ENCODE peak calls at places on chromosomes 3 and 15, in seven cellular contexts. U, P, B, L, N, T and W are unnamed samples.

GRCh38 chr15:61480295-61480694 is 251.2 kb upstream of the RORA start:
- DNase-seq in U (no peak), P (no peak), B (no peak), L (no peak), N (no peak), T (no peak), W (no peak)

GRCh38 chr15:58518626-58519025 is 86.8 kb downstream of the LIPC start:
- DNase-seq in U (no peak), P (no peak), B (no peak), L (no peak), N (no peak), T (no peak), W (no peak)

GRCh38 chr3:8506611-8507061 is 5.0 kb downstream of the LMCD1 start:
- DNase-seq in U (no peak), P (no peak), B (no peak), L (peak), N (peak), T (peak), W (no peak)

GRCh38 chr3:20104167-20104661 is 64.0 kb downstream of the KAT2B start:
- DNase-seq in U (no peak), P (peak), B (no peak), L (no peak), N (no peak), T (no peak), W (no peak)

GRCh38 chr3:128338536-128339400 is 127.9 kb downstream of the DNAJB8 start:
- DNase-seq in U (peak), P (no peak), B (no peak), L (no peak), N (no peak), T (no peak), W (no peak)

GRCh38 chr3:180870008-180870733 is 42.3 kb upstream of the FXR1 start:
- DNase-seq in U (peak), P (peak), B (peak), L (no peak), N (peak), T (no peak), W (peak)

GRCh38 chr3:10373686-10374261 is 52.9 kb upstream of the SEC13 start:
- DNase-seq in U (no peak), P (no peak), B (no peak), L (peak), N (no peak), T (peak), W (no peak)

GRCh38 chr3:134315286-134316106 is 58.8 kb downstream of the AMOTL2 start:
- DNase-seq in U (peak), P (peak), B (peak), L (peak), N (peak), T (no peak), W (peak)

GRCh38 chr15:55256281-55257013 is 33.2 kb downstream of the RAB27A start:
- DNase-seq in U (no peak), P (no peak), B (no peak), L (peak), N (no peak), T (no peak), W (no peak)

GRCh38 chr3:73535935-73536334 is 88.8 kb downstream of the PDZRN3 start:
- DNase-seq in U (no peak), P (no peak), B (no peak), L (no peak), N (no peak), T (no peak), W (no peak)

GRCh38 chr15:84761534-84762190 is 13.3 kb downstream of the ZNF592 start:
- DNase-seq in U (no peak), P (no peak), B (no peak), L (peak), N (peak), T (no peak), W (no peak)

GRCh38 chr3:126083511-126083912 is 412 bp downstream of the SLC41A3 start:
- DNase-seq in U (no peak), P (peak), B (no peak), L (peak), N (peak), T (peak), W (no peak)

GRCh38 chr15:70190296-70190695 is 92.6 kb upstream of the TLE3 start:
- DNase-seq in U (peak), P (no peak), B (no peak), L (no peak), N (no peak), T (no peak), W (no peak)

GRCh38 chr3:9448643-9449042 is 51.2 kb downstream of the SETD5 start:
- DNase-seq in U (no peak), P (no peak), B (no peak), L (peak), N (no peak), T (no peak), W (no peak)

GRCh38 chr15:99410477-99410876 is 155.3 kb upstream of the MEF2A start:
- DNase-seq in U (no peak), P (no peak), B (no peak), L (no peak), N (no peak), T (no peak), W (no peak)

GRCh38 chr3:119304201-119304713 is 10.1 kb downstream of the ARHGAP31 start:
- DNase-seq in U (no peak), P (no peak), B (no peak), L (peak), N (no peak), T (peak), W (no peak)

GRCh38 chr15:39127151-39127815 is 453.6 kb upstream of the THBS1 start:
- DNase-seq in U (no peak), P (no peak), B (no peak), L (no peak), N (peak), T (no peak), W (no peak)

GRCh38 chr3:29324180-29324651 is 43.3 kb downstream of the RBMS3 start:
- DNase-seq in U (peak), P (peak), B (peak), L (peak), N (peak), T (no peak), W (peak)

GRCh38 chr3:151794080-151794479 is 19.8 kb upstream of the AADAC start:
- DNase-seq in U (no peak), P (no peak), B (no peak), L (no peak), N (peak), T (no peak), W (no peak)

GRCh38 chr15:77228831-77229230 is 157.9 kb upstream of the TSPAN3 start:
- DNase-seq in U (no peak), P (no peak), B (no peak), L (no peak), N (no peak), T (no peak), W (no peak)

GRCh38 chr3:159766563-159767185 is 222.0 kb upstream of the IL12A start:
- DNase-seq in U (no peak), P (no peak), B (no peak), L (peak), N (peak), T (peak), W (no peak)

GRCh38 chr3:17740703-17741102 is 1.7 kb downstream of the TBC1D5 start:
- DNase-seq in U (no peak), P (no peak), B (no peak), L (peak), N (peak), T (peak), W (no peak)

GRCh38 chr15:96349034-96349932 is 18.8 kb downstream of the NR2F2 start:
- DNase-seq in U (no peak), P (no peak), B (no peak), L (no peak), N (peak), T (no peak), W (no peak)

GRCh38 chr3:52769786-52770445 is 824 bp downstream of the NEK4 start:
- DNase-seq in U (no peak), P (no peak), B (no peak), L (no peak), N (no peak), T (no peak), W (no peak)

GRCh38 chr3:141015486-141015885 is 35.7 kb upstream of the SPSB4 start:
- DNase-seq in U (no peak), P (no peak), B (no peak), L (no peak), N (no peak), T (no peak), W (no peak)

GRCh38 chr15:65189102-65189740 is 4.1 kb upstream of the CLPX start:
- DNase-seq in U (peak), P (no peak), B (no peak), L (peak), N (peak), T (no peak), W (no peak)

GRCh38 chr15:29141206-29141907 is 128.3 kb downstream of the NSMCE3 start:
- DNase-seq in U (no peak), P (no peak), B (no peak), L (no peak), N (no peak), T (no peak), W (peak)

GRCh38 chr3:23804441-23805227 is 1.1 kb upstream of the UBE2E1 start:
- DNase-seq in U (no peak), P (peak), B (no peak), L (no peak), N (no peak), T (no peak), W (no peak)

GRCh38 chr3:73364517-73364916 is 260.2 kb downstream of the PDZRN3 start:
- DNase-seq in U (no peak), P (no peak), B (peak), L (no peak), N (no peak), T (no peak), W (no peak)

GRCh38 chr15:77493324-77493907 is 72.7 kb downstream of the HMG20A start:
- DNase-seq in U (no peak), P (no peak), B (no peak), L (peak), N (peak), T (no peak), W (no peak)

GRCh38 chr15:29098652-29099051 is 171.0 kb downstream of the NSMCE3 start:
- DNase-seq in U (peak), P (no peak), B (no peak), L (no peak), N (no peak), T (no peak), W (no peak)

GRCh38 chr15:100544290-100544945 is 15.7 kb upstream of the CERS3 start:
- DNase-seq in U (no peak), P (no peak), B (no peak), L (no peak), N (no peak), T (no peak), W (no peak)

GRCh38 chr15:41621200-41622193 is 38.7 kb upstream of the MGA start:
- DNase-seq in U (peak), P (peak), B (peak), L (peak), N (peak), T (peak), W (peak)

GRCh38 chr15:70156781-70157261 is 59.1 kb upstream of the TLE3 start:
- DNase-seq in U (peak), P (no peak), B (peak), L (peak), N (peak), T (peak), W (no peak)

GRCh38 chr3:129897026-129897425 is 3.5 kb upstream of the TMCC1 start:
- DNase-seq in U (no peak), P (no peak), B (no peak), L (no peak), N (no peak), T (no peak), W (no peak)

GRCh38 chr3:45486136-45486535 is 97.8 kb downstream of the LARS2 start:
- DNase-seq in U (no peak), P (no peak), B (no peak), L (peak), N (no peak), T (no peak), W (no peak)

GRCh38 chr3:127339943-127340861 is 52.4 kb upstream of the PRR20G start:
- DNase-seq in U (no peak), P (no peak), B (no peak), L (no peak), N (no peak), T (no peak), W (no peak)

GRCh38 chr15:82862886-82863285 is 53.5 kb downstream of the WHAMM start:
- DNase-seq in U (no peak), P (no peak), B (no peak), L (no peak), N (no peak), T (no peak), W (peak)

GRCh38 chr3:187927565-187927964 is 182.3 kb upstream of the BCL6 start:
- DNase-seq in U (no peak), P (no peak), B (no peak), L (no peak), N (no peak), T (no peak), W (no peak)

DNA sequence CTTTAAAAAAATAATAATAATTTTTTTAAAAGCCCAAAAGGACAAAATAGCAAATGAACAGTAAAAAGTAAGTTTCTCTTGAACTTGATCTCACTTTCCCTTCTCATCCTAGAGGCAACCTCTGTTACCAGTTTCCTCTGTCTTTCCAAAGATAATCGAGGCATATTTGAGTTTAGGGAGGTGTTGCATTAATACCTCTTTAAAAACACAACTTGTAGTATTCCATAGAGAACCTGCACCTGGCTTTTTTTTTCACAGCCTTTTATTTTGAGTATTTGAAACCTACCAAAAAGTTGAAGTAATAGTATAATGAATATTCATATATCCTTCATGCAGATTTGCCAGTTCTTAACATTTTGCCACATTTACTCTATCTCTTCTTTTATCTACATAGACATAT is 9.1 kb downstream of the CSK start:
- DNase-seq in U (no peak), P (no peak), B (no peak), L (no peak), N (no peak), T (no peak), W (no peak)
- TF ChIP-seq POLR2A in U (no peak), P (no peak), B (no peak), L (no peak), N (no peak), T (no peak), W (no peak)

DNA sequence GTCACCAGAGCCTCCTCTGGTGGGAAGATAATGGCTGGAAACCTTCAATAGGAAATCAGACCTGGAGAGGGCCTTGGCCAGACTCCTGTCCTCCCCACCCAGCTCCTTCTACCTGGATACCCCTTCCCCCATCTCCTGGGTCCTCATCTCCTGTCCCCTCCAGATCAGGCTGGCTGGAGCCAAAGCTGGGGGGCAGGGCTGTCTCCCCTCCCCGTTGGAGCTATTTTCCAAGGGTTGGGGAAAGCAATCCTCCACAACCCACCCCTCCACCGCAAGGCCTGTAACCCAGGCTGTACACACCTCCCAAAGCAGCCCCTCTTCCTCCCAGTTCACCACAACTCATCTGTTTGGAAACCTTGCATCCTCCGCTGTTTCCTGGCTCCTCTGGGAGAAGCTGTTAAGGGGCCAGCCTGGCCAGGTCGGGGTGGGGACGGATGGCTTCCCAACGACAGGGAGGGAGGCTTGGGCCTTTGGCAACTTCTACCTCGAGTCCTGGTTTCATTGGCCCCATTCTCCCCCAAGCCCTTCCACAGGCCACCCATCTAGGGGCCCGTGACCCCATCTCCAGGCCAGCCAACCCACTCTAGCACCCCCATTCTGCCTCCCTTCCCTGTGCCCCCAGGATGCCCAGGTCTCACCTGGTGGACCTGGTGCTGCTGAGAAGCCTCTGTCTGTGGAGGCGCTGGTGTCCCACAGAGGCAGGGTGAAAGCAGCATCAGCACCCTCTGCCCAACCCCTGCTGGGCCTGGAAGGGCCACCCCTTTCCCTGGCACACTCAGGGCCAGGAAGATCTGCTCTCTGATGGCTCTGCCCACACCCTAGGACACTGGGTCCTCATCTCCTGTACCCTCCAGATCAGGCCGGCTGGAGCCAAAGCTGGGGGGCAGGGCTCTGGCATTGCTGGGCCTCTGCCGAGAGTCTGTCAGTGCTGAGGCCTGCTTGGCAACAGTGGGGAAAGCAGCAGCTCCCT is 22.1 kb upstream of the GOLGA6C start:
- DNase-seq in U (no peak), P (no peak), B (peak), L (no peak), N (no peak), T (no peak), W (peak)
- TF ChIP-seq POLR2A in U (no peak), P (no peak), B (no peak), L (no peak), N (no peak), T (no peak), W (no peak)

GRCh38 chr15:31398677-31399260 is 72.1 kb downstream of the KLF13 start:
- DNase-seq in U (peak), P (peak), B (no peak), L (no peak), N (no peak), T (no peak), W (no peak)

GRCh38 chr15:31400222-31400927 is 73.7 kb downstream of the KLF13 start:
- DNase-seq in U (no peak), P (no peak), B (no peak), L (no peak), N (no peak), T (no peak), W (no peak)

GRCh38 chr15:31397851-31398661 is 71.4 kb downstream of the KLF13 start:
- DNase-seq in U (no peak), P (no peak), B (no peak), L (no peak), N (no peak), T (no peak), W (no peak)

GRCh38 chr15:31399544-31400171 is 73.0 kb downstream of the KLF13 start:
- DNase-seq in U (peak), P (no peak), B (no peak), L (peak), N (no peak), T (no peak), W (no peak)

DNA sequence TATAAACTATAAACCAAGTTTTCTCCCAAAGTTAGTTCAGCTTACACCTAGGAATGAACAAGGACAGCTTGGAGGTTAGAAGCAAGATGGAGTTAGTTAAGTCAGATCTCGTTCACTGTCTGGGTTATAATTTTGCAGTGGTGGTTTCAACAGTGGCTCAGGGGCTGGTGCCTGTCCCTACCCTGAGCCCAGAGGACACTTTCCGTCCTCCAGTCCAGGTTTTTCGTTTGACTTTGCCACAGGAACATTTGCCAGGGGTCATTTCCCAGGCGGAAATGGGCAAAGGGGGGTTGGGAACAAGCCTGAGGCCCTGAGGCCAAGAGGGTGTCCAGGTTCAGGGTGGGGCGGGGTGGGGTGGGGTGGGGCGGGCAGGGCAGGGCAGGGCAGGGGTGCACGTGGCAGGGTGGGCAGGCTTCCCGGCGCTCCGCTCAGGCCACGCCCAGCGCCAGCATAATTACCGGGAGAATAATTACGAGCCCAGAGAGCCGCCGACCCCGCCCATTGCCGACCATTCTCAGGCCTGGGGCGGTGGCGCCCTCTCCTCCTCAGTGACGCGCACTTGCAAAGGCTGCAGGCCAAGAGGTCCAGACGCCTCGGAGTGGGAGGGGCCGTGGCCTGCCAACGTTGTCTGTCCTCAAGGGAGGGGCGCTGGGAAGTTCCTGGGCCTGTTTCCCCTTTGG is 70.4 kb downstream of the KLF13 start:
- DNase-seq in U (peak), P (peak), B (peak), L (peak), N (peak), T (peak), W (peak)
- TF ChIP-seq POLR2A in U (no peak), P (no peak), B (no peak), L (no peak), N (no peak), T (no peak), W (no peak)

DNA sequence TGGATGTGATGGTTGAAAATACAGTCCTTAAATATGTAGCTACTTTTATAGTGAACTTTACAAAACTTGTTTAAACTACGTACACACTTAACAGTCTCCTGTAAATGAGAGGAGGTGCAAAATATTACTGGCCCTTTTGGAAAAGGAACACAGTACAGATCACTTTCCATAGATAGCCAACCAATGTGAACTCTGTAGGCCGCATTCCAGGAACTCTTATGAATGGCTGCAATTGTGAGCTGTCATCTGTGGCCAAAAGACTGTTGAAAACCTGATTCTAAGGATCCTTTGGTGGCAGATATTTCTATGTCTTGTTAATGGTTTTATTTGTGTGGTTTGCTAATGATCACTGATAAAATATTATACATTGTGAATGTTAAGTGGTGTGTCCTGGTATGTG is 6.2 kb downstream of the TSC22D2 start:
- DNase-seq in U (no peak), P (no peak), B (no peak), L (peak), N (peak), T (no peak), W (no peak)
- TF ChIP-seq POLR2A in U (no peak), P (no peak), B (no peak), L (no peak), N (no peak), T (no peak), W (no peak)

DNA sequence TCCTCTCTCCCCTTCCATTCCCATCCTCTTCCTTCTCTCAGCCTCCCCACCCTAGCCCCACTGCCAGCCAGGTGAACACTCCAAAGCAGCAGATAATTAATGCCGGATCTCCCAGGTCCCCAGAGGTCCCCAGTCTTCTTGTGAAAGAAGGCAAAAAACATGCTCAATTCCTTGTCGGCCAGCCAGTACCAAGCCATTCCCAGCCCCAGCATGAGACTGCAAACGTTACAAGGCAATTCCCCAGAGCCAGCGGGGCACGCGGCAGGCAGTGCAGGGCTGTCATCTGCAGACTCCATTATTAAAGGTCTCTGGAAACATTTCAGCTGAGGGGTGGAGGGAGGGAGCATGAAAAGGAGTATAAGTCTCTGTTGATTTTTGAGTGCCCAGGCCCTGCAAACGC is 117.8 kb downstream of the XXYLT1 start:
- DNase-seq in U (peak), P (no peak), B (no peak), L (peak), N (no peak), T (no peak), W (no peak)
- TF ChIP-seq POLR2A in U (no peak), P (no peak), B (no peak), L (no peak), N (no peak), T (no peak), W (no peak)